ENCODE peak calls at places on chromosomes 3 and 15, in seven cellular contexts. U is G401; N is stimulated activated effector memory CD8-positive, alpha-beta T cell treated with anti-CD3 and anti-CD28 coated beads, Interleukin-12 subunit alpha, Interleukin-12 subunit beta, amount 100 ng/mL, for 72 hours; E is H7; O is KG1; H is activated CD8-positive, alpha-beta memory T cell treated with anti-CD3 and anti-CD28 coated beads for 4 hours; D is HTR-8/SVneo. X is an unnamed sample.

GRCh38 chr3:48399387-48400172 is 27.6 kb downstream of the FBXW12 start:
- DNase-seq in U (no peak), N (no peak), E (peak), O (no peak), H (no peak), D (no peak), X (no peak)

GRCh38 chr15:89999676-90000174 is 1.4 kb upstream of the ZNF710 start:
- DNase-seq in U (no peak), N (no peak), E (peak), O (no peak), H (no peak), D (no peak), X (no peak)

GRCh38 chr3:158097571-158098553 is 8.4 kb downstream of the SHOX2 start:
- DNase-seq in U (no peak), N (peak), E (peak), O (no peak), H (no peak), D (peak), X (no peak)

GRCh38 chr3:13526626-13526949 is 22.3 kb upstream of the FBLN2 start:
- DNase-seq in U (no peak), N (no peak), E (peak), O (no peak), H (no peak), D (no peak), X (no peak)

GRCh38 chr3:148074057-148074456 is 623.6 kb upstream of the AGTR1 start:
- DNase-seq in U (no peak), N (no peak), E (no peak), O (no peak), H (no peak), D (no peak), X (no peak)

GRCh38 chr3:50268703-50269451 is at the start of gene SEMA3B:
- DNase-seq in U (no peak), N (no peak), E (peak), O (no peak), H (no peak), D (peak), X (peak)

GRCh38 chr3:57500506-57500905 is 43.6 kb downstream of the DNAH12 start:
- DNase-seq in U (no peak), N (no peak), E (no peak), O (no peak), H (no peak), D (no peak), X (no peak)

GRCh38 chr3:108477511-108478147 is 32.8 kb downstream of the MYH15 start:
- DNase-seq in U (peak), N (peak), E (peak), O (peak), H (peak), D (peak), X (peak)

GRCh38 chr3:148902173-148902791 is 37.2 kb downstream of the CPA3 start:
- DNase-seq in U (no peak), N (no peak), E (no peak), O (no peak), H (no peak), D (peak), X (no peak)

GRCh38 chr3:72212396-72212795 is 427.4 kb upstream of the PROK2 start:
- DNase-seq in U (no peak), N (no peak), E (no peak), O (no peak), H (no peak), D (no peak), X (no peak)

GRCh38 chr3:170909129-170909903 is 879 bp upstream of the EIF5A2 start:
- DNase-seq in U (no peak), N (no peak), E (no peak), O (no peak), H (no peak), D (peak), X (peak)

GRCh38 chr15:38795471-38796245 is 231.0 kb upstream of the RASGRP1 start:
- DNase-seq in U (no peak), N (no peak), E (no peak), O (no peak), H (no peak), D (no peak), X (no peak)

GRCh38 chr3:102302020-102302419 is 132.8 kb upstream of the ZPLD1 start:
- DNase-seq in U (no peak), N (no peak), E (no peak), O (no peak), H (no peak), D (no peak), X (no peak)

GRCh38 chr3:127710473-127710941 is 37.8 kb downstream of the ABTB1 start:
- DNase-seq in U (peak), N (no peak), E (no peak), O (no peak), H (no peak), D (no peak), X (no peak)

GRCh38 chr15:64843996-64844395 is 2.3 kb downstream of the PLEKHO2 start:
- DNase-seq in U (no peak), N (no peak), E (no peak), O (no peak), H (no peak), D (no peak), X (no peak)

GRCh38 chr3:70108072-70108471 is 108.5 kb downstream of the SAMMSON start:
- DNase-seq in U (no peak), N (no peak), E (peak), O (no peak), H (no peak), D (no peak), X (no peak)

GRCh38 chr3:25910997-25911396 is 121.1 kb downstream of the OXSM start:
- DNase-seq in U (peak), N (no peak), E (no peak), O (no peak), H (no peak), D (no peak), X (peak)

GRCh38 chr15:29270169-29270955 is 740 bp upstream of the NSMCE3 start:
- DNase-seq in U (peak), N (no peak), E (peak), O (no peak), H (no peak), D (no peak), X (no peak)

X was measured in H4.